ENCODE peak calls at places on chromosomes 2 and 18, in eight cellular contexts. A is body of pancreas, Q is IMR-90, X is OCI-LY7, U is NT2/D1, N is left lung, L is PC-3, S is trophoblast cell. O is an unnamed sample.

GRCh38 chr2:146777181-146777580 is 1067.6 kb upstream of the ACVR2A start:
- DNase-seq in A (no peak), Q (no peak), X (no peak), U (no peak), N (no peak), L (no peak), S (no peak), O (no peak)

GRCh38 chr18:3388980-3389379 is 61.0 kb upstream of the TGIF1 start:
- DNase-seq in A (no peak), Q (no peak), X (no peak), U (no peak), N (no peak), L (peak; percentile 67), S (no peak), O (no peak)

GRCh38 chr2:70519453-70519852 is 34.2 kb downstream of the TGFA start:
- DNase-seq in A (no peak), Q (no peak), X (no peak), U (no peak), N (no peak), L (no peak), S (no peak), O (no peak)

GRCh38 chr2:74925361-74925786 is 33.1 kb upstream of the POLE4 start:
- DNase-seq in A (no peak), Q (no peak), X (no peak), U (no peak), N (no peak), L (no peak), S (no peak), O (no peak)

GRCh38 chr2:95208101-95208500 is 780 bp downstream of the ZNF892 start:
- DNase-seq in A (no peak), Q (peak; percentile 13), X (no peak), U (no peak), N (no peak), L (no peak), S (no peak), O (no peak)

GRCh38 chr18:31267823-31268481 is 50.0 kb upstream of the DSG1 start:
- DNase-seq in A (no peak), Q (no peak), X (no peak), U (no peak), N (no peak), L (no peak), S (no peak), O (no peak)

GRCh38 chr18:77113361-77114069 is 19.1 kb downstream of the MBP start:
- DNase-seq in A (no peak), Q (no peak), X (no peak), U (no peak), N (peak; percentile 31), L (no peak), S (no peak), O (no peak)

GRCh38 chr2:16049406-16049805 is 109.1 kb downstream of the MYCN start:
- DNase-seq in A (no peak), Q (no peak), X (no peak), U (no peak), N (no peak), L (no peak), S (no peak), O (no peak)

GRCh38 chr2:56705713-56706112 is 521.9 kb downstream of the CCDC85A start:
- DNase-seq in A (no peak), Q (no peak), X (no peak), U (no peak), N (no peak), L (peak; percentile 2), S (no peak), O (no peak)

GRCh38 chr2:7625392-7626138 is 708.4 kb downstream of the RNF144A start:
- DNase-seq in A (no peak), Q (no peak), X (peak; percentile 83), U (no peak), N (no peak), L (no peak), S (no peak), O (no peak)

GRCh38 chr2:19651466-19651865 is 250.3 kb downstream of the TTC32 start:
- DNase-seq in A (no peak), Q (no peak), X (no peak), U (no peak), N (no peak), L (no peak), S (no peak), O (no peak)

GRCh38 chr2:215415820-215416613 is 19.9 kb downstream of the FN1 start:
- DNase-seq in A (no peak), Q (no peak), X (no peak), U (no peak), N (no peak), L (no peak), S (no peak), O (no peak)
- H3K4me1 ChIP-seq in A (peaks cover 37% of the 10 kb centered on the region), Q (peaks cover 16% of the 10 kb centered on the region), X (no peaks in the 10 kb centered on the region), U (no peaks in the 10 kb centered on the region), N (peaks cover 28% of the 10 kb centered on the region), L (peaks cover 28% of the 10 kb centered on the region), S (no peaks in the 10 kb centered on the region), O (no peaks in the 10 kb centered on the region)

DNA sequence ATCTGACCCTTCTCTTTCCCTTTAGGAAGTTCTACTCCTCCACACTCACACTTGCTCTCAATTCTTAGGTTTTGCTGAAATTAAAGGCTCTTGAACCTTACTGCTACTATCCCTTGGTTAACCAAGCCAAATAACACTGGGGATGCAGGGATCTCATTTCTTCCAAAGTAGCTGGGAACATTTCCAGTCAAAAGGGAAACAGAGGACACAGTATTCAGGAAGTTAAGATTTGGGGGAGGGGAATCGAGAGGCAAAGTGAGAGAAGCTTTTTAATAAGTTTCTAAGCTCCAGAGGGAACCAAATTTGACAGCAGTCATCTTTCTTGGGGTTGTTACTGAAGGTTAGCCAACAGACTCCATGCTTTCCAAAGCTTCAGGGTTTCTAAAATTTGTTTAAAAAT is 6.2 kb downstream of the SEPTIN2 start:
- DNase-seq in A (no peak), Q (no peak), X (no peak), U (no peak), N (no peak), L (no peak), S (no peak), O (no peak)
- H3K4me1 ChIP-seq in A (peaks cover 71% of the 10 kb centered on the region), Q (peaks cover 6% of the 10 kb centered on the region), X (peaks cover 79% of the 10 kb centered on the region), U (no peaks in the 10 kb centered on the region), N (peaks cover 40% of the 10 kb centered on the region), L (peaks cover 28% of the 10 kb centered on the region), S (no peaks in the 10 kb centered on the region), O (peaks cover 11% of the 10 kb centered on the region)

GRCh38 chr2:85926931-85927527 is 38.2 kb upstream of the ST3GAL5 start:
- DNase-seq in A (no peak), Q (no peak), X (no peak), U (no peak), N (no peak), L (peak; percentile 11), S (no peak), O (no peak)

GRCh38 chr2:85922210-85922609 is 33.4 kb upstream of the ST3GAL5 start:
- DNase-seq in A (no peak), Q (peak; percentile 80), X (no peak), U (no peak), N (no peak), L (peak; percentile 28), S (no peak), O (no peak)

GRCh38 chr2:85925216-85925671 is 36.5 kb upstream of the ST3GAL5 start:
- DNase-seq in A (no peak), Q (no peak), X (no peak), U (no peak), N (no peak), L (no peak), S (no peak), O (no peak)

GRCh38 chr2:85926526-85926925 is 37.7 kb upstream of the ST3GAL5 start:
- DNase-seq in A (no peak), Q (no peak), X (no peak), U (no peak), N (no peak), L (no peak), S (peak; percentile 52), O (no peak)

DNA sequence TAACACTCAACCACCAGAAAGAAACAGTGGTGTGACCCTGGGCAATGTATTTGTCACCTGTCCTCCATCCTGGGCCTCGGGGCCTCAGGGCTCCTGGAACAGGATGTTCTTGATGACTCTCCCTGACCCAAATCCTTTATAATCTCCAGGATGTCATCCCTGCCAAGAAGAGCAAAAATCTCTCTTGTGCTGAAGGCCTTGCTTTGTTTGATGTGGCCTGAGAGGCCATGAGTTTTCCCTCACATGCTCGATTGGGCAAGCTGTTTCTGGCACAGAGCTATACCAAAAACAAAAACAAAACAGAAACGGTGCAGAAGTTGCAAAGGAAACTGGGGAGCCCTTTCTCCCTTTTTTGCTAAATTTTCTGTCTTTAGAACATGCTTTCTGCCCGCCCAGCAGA is 35.7 kb upstream of the ST3GAL5 start:
- DNase-seq in A (peak; percentile 35), Q (peak; percentile 51), X (no peak), U (no peak), N (no peak), L (peak; percentile 79), S (no peak), O (peak; percentile 48)
- H3K4me1 ChIP-seq in A (peaks cover 13% of the 10 kb centered on the region), Q (peaks cover 21% of the 10 kb centered on the region), X (no peaks in the 10 kb centered on the region), U (no peaks in the 10 kb centered on the region), N (peaks cover 3% of the 10 kb centered on the region), L (peaks cover 29% of the 10 kb centered on the region), S (peaks cover 12% of the 10 kb centered on the region), O (peaks cover 10% of the 10 kb centered on the region)

GRCh38 chr18:35041752-35042379 is 653 bp downstream of the MAPRE2 start:
- DNase-seq in A (no peak), Q (no peak), X (no peak), U (no peak), N (no peak), L (no peak), S (no peak), O (no peak)
- H3K4me1 ChIP-seq in A (peaks cover 25% of the 10 kb centered on the region), Q (peaks cover 3% of the 10 kb centered on the region), X (peaks cover 49% of the 10 kb centered on the region), U (no peaks in the 10 kb centered on the region), N (peaks cover 24% of the 10 kb centered on the region), L (peaks cover 5% of the 10 kb centered on the region), S (no peaks in the 10 kb centered on the region), O (no peaks in the 10 kb centered on the region)

GRCh38 chr2:110103060-110103961 is 12.3 kb downstream of the MALL start:
- DNase-seq in A (no peak), Q (no peak), X (no peak), U (no peak), N (no peak), L (no peak), S (no peak), O (no peak)
- H3K4me1 ChIP-seq in A (peaks cover 56% of the 10 kb centered on the region), Q (peaks cover 34% of the 10 kb centered on the region), X (no peaks in the 10 kb centered on the region), U (peaks cover 5% of the 10 kb centered on the region), N (peaks cover 29% of the 10 kb centered on the region), L (peaks cover 79% of the 10 kb centered on the region), S (peaks cover 6% of the 10 kb centered on the region), O (peaks cover 16% of the 10 kb centered on the region)